ENCODE peak calls at places on chromosomes 11 and 22, in four cellular contexts. H, D, L and T are unnamed samples.

GRCh38 chr11:44424841-44425240 is 114.9 kb upstream of the ALX4 start:
- DNase-seq in H (no peak), D (no peak), L (peak; percentile 70), T (no peak)

GRCh38 chr11:94727766-94728165 is 40.4 kb upstream of the AMOTL1 start:
- DNase-seq in H (no peak), D (no peak), L (no peak), T (no peak)

GRCh38 chr11:32963721-32964120 is 52.0 kb upstream of the DEPDC7 start:
- DNase-seq in H (no peak), D (no peak), L (no peak), T (no peak)

GRCh38 chr11:115272925-115273324 is 231.3 kb downstream of the CADM1 start:
- DNase-seq in H (no peak), D (no peak), L (no peak), T (no peak)

GRCh38 chr11:47889714-47890441 is 41.7 kb upstream of the NUP160 start:
- DNase-seq in H (no peak), D (peak; percentile 88), L (no peak), T (peak; percentile 83)

GRCh38 chr11:64244966-64245365 is 1.8 kb downstream of the PPP1R14B start:
- DNase-seq in H (no peak), D (no peak), L (no peak), T (no peak)

GRCh38 chr22:50434849-50435700 is 39.8 kb downstream of the SBF1 start:
- DNase-seq in H (no peak), D (no peak), L (no peak), T (no peak)

GRCh38 chr11:937853-938261 is 12.2 kb downstream of the AP2A2 start:
- DNase-seq in H (no peak), D (no peak), L (no peak), T (no peak)

GRCh38 chr22:19800761-19801244 is 40.2 kb downstream of the TBX1 start:
- DNase-seq in H (no peak), D (peak; percentile 29), L (no peak), T (peak; percentile 44)

GRCh38 chr11:111454561-111455192 is 57.5 kb downstream of the BTG4 start:
- DNase-seq in H (no peak), D (peak; percentile 8), L (peak; percentile 69), T (peak; percentile 76)

GRCh38 chr22:48517039-48518030 is 1310.3 kb downstream of the BRD1 start:
- DNase-seq in H (no peak), D (no peak), L (no peak), T (no peak)

GRCh38 chr11:122723576-122723975 is 68.1 kb downstream of the UBASH3B start:
- DNase-seq in H (no peak), D (no peak), L (no peak), T (no peak)

GRCh38 chr11:46357483-46357936 is 10.2 kb downstream of the DGKZ start:
- DNase-seq in H (no peak), D (no peak), L (no peak), T (no peak)

GRCh38 chr11:35192347-35192746 is 53.4 kb downstream of the CD44 start:
- DNase-seq in H (peak; percentile 25), D (peak; percentile 37), L (no peak), T (no peak)

GRCh38 chr11:102753267-102753666 is 27.2 kb downstream of the MMP10 start:
- DNase-seq in H (no peak), D (no peak), L (no peak), T (no peak)

GRCh38 chr11:102322560-102322959 is 5.3 kb downstream of the BIRC3 start:
- DNase-seq in H (no peak), D (no peak), L (no peak), T (no peak)

GRCh38 chr11:76307416-76307815 is 73.5 kb downstream of the THAP12 start:
- DNase-seq in H (no peak), D (no peak), L (no peak), T (no peak)

GRCh38 chr22:38455530-38456271 is 702 bp upstream of the KCNJ4 start:
- DNase-seq in H (no peak), D (no peak), L (no peak), T (peak; percentile 56)